ENCODE peak calls at places on chromosome X, in four cellular contexts. Y is T follicular helper cell, E is left cardiac atrium, F is NCI-H345. P is an unnamed sample.
A peak's percentile ranks its signal among the peaks of the same experiment; 100 is the strongest.

GRCh38 chrX:150940844-150941495 is 42.2 kb upstream of the HMGB3 start:
- DNase-seq in Y (no peak), E (no peak), F (no peak), P (no peak)

GRCh38 chrX:16528620-16529019 is 121.3 kb upstream of the S100G start:
- DNase-seq in Y (peak; percentile 14), E (no peak), F (no peak), P (no peak)

GRCh38 chrX:3440981-3441380 is 94.5 kb upstream of the MXRA5 start:
- DNase-seq in Y (no peak), E (no peak), F (no peak), P (no peak)

GRCh38 chrX:129875669-129876068 is 30.3 kb upstream of the UTP14A start:
- DNase-seq in Y (no peak), E (no peak), F (no peak), P (no peak)

GRCh38 chrX:39653656-39654055 is 444.1 kb downstream of the BCOR start:
- DNase-seq in Y (no peak), E (no peak), F (no peak), P (no peak)

GRCh38 chrX:15985937-15986336 is 131.3 kb upstream of the AP1S2 start:
- DNase-seq in Y (no peak), E (no peak), F (no peak), P (no peak)

GRCh38 chrX:133375558-133376340 is 39.5 kb downstream of the GPC4 start:
- DNase-seq in Y (no peak), E (peak; percentile 23), F (no peak), P (no peak)

GRCh38 chrX:136694491-136695087 is 46.6 kb downstream of the CD40LG start:
- DNase-seq in Y (no peak), E (no peak), F (peak; percentile 19), P (peak; percentile 68)

GRCh38 chrX:28225508-28225907 is 244.3 kb upstream of the DCAF8L1 start:
- DNase-seq in Y (no peak), E (no peak), F (no peak), P (no peak)

GRCh38 chrX:12011075-12011474 is 127.2 kb upstream of the FRMPD4 start:
- DNase-seq in Y (no peak), E (no peak), F (peak; percentile 4), P (no peak)

GRCh38 chrX:4655743-4656142 is 942.3 kb upstream of the PRKX start:
- DNase-seq in Y (no peak), E (no peak), F (no peak), P (no peak)

GRCh38 chrX:13082286-13083065 is 38.1 kb upstream of the FAM9C start:
- DNase-seq in Y (no peak), E (no peak), F (no peak), P (no peak)

GRCh38 chrX:8364369-8365141 is 100.1 kb upstream of the VCX3B start:
- DNase-seq in Y (no peak), E (peak; percentile 28), F (peak; percentile 45), P (no peak)

GRCh38 chrX:12614266-12614665 is 176.9 kb upstream of the PRPS2 start:
- DNase-seq in Y (no peak), E (no peak), F (no peak), P (no peak)